ENCODE peak calls at places on chromosomes 13 and 19, in five cellular contexts. L, S, P, X and M are unnamed samples.

GRCh38 chr13:80894930-80895329 is 554.0 kb upstream of the SPRY2 start:
- DNase-seq in S (no peak), L (peak; percentile 3), P (no peak), X (no peak), M (no peak)

GRCh38 chr19:42216653-42217521 is 590 bp downstream of the DEDD2 start:
- DNase-seq in X (no peak), L (peak; percentile 66), P (peak; percentile 51), S (peak; percentile 47), M (peak; percentile 78)

GRCh38 chr13:41603917-41604316 is 146.6 kb downstream of the RGCC start:
- DNase-seq in L (peak; percentile 12), X (no peak), S (peak; percentile 69), P (no peak), M (no peak)

GRCh38 chr19:4130635-4131438 is 6.9 kb upstream of the MAP2K2 start:
- DNase-seq in S (no peak), L (peak; percentile 71), X (no peak), P (peak; percentile 39), M (no peak)

GRCh38 chr13:99388334-99388923 is 81.2 kb upstream of the GPR183 start:
- DNase-seq in X (no peak), S (no peak), L (no peak), P (no peak), M (no peak)

GRCh38 chr19:52140077-52140710 is 456 bp upstream of the ZNF616 start:
- DNase-seq in S (no peak), X (no peak), P (no peak), L (no peak), M (no peak)

GRCh38 chr19:38519168-38519567 is 85.7 kb downstream of the RYR1 start:
- DNase-seq in P (no peak), X (no peak), S (no peak), L (no peak), M (no peak)

GRCh38 chr13:83796364-83796763 is 85.9 kb downstream of the SLITRK1 start:
- DNase-seq in L (no peak), S (no peak), P (no peak), X (no peak), M (no peak)

GRCh38 chr13:27353653-27354052 is 70.8 kb upstream of the GTF3A start:
- DNase-seq in X (no peak), S (no peak), P (no peak), L (no peak), M (no peak)

GRCh38 chr13:29977721-29978120 is 127.3 kb upstream of the UBL3 start:
- DNase-seq in X (no peak), L (no peak), S (no peak), P (no peak), M (no peak)

GRCh38 chr13:97298816-97299215 is 76.7 kb downstream of the MBNL2 start:
- DNase-seq in X (no peak), P (no peak), L (no peak), S (no peak), M (no peak)

GRCh38 chr19:17522988-17523872 is 11.8 kb downstream of the PGLS start:
- DNase-seq in S (no peak), L (no peak), P (peak; percentile 73), X (no peak), M (peak; percentile 74)

GRCh38 chr13:57637515-57637914 is 6.0 kb downstream of the PCDH17 start:
- DNase-seq in P (no peak), X (no peak), S (no peak), L (no peak), M (no peak)

GRCh38 chr13:44653261-44653660 is 77.1 kb upstream of the TSC22D1 start:
- DNase-seq in P (no peak), S (no peak), X (no peak), L (no peak), M (no peak)

GRCh38 chr19:14672043-14672872 is 2.4 kb downstream of the ADGRE3 start:
- DNase-seq in S (no peak), P (no peak), X (no peak), L (no peak), M (no peak)

GRCh38 chr19:47707135-47707925 is 5.9 kb upstream of the EHD2 start:
- DNase-seq in P (peak; percentile 82), X (no peak), L (peak; percentile 72), S (peak; percentile 68), M (peak; percentile 88)

GRCh38 chr19:16537111-16537510 is 5.1 kb downstream of the CHERP start:
- DNase-seq in S (no peak), L (no peak), P (no peak), X (no peak), M (no peak)

GRCh38 chr19:50415661-50416033 is 3.1 kb upstream of the SPIB start:
- DNase-seq in X (no peak), S (no peak), L (peak; percentile 74), P (peak; percentile 80), M (no peak)

GRCh38 chr19:6527893-6528543 is 2.8 kb upstream of the TNFSF9 start:
- DNase-seq in X (no peak), P (no peak), L (no peak), S (no peak), M (no peak)

GRCh38 chr13:46082324-46082723 is 22.5 kb downstream of the CPB2 start:
- DNase-seq in L (no peak), X (no peak), P (no peak), S (no peak), M (no peak)

GRCh38 chr19:53158119-53158656 is 665 bp downstream of the ZNF347 start:
- DNase-seq in S (peak; percentile 18), L (peak; percentile 21), P (peak; percentile 39), X (no peak), M (peak; percentile 66)

GRCh38 chr19:407501-408440 is 1.2 kb downstream of the C2CD4C start:
- DNase-seq in P (no peak), X (no peak), L (no peak), S (no peak), M (no peak)

GRCh38 chr13:94968040-94968756 is 255.9 kb upstream of the SOX21 start:
- DNase-seq in X (no peak), P (no peak), S (peak; percentile 6), L (no peak), M (no peak)

GRCh38 chr13:39810091-39810877 is 154.8 kb downstream of the COG6 start:
- DNase-seq in S (no peak), P (no peak), L (no peak), X (no peak), M (no peak)

GRCh38 chr19:49430678-49431329 is 5.6 kb downstream of the GFY start:
- DNase-seq in P (no peak), X (no peak), L (peak; percentile 60), S (no peak), M (no peak)

GRCh38 chr13:47334173-47334572 is 437.3 kb upstream of the HTR2A start:
- DNase-seq in X (no peak), L (no peak), P (no peak), S (no peak), M (peak; percentile 84)

GRCh38 chr19:5288347-5288739 is 52.3 kb downstream of the PTPRS start:
- DNase-seq in P (peak; percentile 27), L (no peak), X (no peak), S (no peak), M (no peak)

GRCh38 chr19:36032251-36033104 is at the start of gene CLIP3:
- DNase-seq in L (no peak), X (no peak), S (peak; percentile 64), P (peak; percentile 45), M (peak; percentile 92)
- H3K27ac ChIP-seq in L (no peak within 1 kb of the TSS), X (peak within 1 kb of the TSS; percentile 85), S (no peak within 1 kb of the TSS), P (peak within 1 kb of the TSS; percentile 81), M (peak within 1 kb of the TSS; percentile 84)

GRCh38 chr19:1441677-1442438 is 3.7 kb downstream of the RPS15 start:
- DNase-seq in L (no peak), P (no peak), X (no peak), S (no peak), M (no peak)
- TF ChIP-seq POLR2AphosphoS5 in L (no peak), P (no peak), X (no peak), S (no peak), M (no peak)

GRCh38 chr19:7636317-7636690 is 606 bp upstream of the STXBP2 start:
- DNase-seq in S (no peak), X (no peak), L (no peak), P (no peak), M (no peak)
- H3K27ac ChIP-seq in S (no peak overlapping the region), X (no peak overlapping the region), L (peak overlapping the region; percentile 93), P (peak overlapping the region; percentile 83), M (no peak overlapping the region)

DNA sequence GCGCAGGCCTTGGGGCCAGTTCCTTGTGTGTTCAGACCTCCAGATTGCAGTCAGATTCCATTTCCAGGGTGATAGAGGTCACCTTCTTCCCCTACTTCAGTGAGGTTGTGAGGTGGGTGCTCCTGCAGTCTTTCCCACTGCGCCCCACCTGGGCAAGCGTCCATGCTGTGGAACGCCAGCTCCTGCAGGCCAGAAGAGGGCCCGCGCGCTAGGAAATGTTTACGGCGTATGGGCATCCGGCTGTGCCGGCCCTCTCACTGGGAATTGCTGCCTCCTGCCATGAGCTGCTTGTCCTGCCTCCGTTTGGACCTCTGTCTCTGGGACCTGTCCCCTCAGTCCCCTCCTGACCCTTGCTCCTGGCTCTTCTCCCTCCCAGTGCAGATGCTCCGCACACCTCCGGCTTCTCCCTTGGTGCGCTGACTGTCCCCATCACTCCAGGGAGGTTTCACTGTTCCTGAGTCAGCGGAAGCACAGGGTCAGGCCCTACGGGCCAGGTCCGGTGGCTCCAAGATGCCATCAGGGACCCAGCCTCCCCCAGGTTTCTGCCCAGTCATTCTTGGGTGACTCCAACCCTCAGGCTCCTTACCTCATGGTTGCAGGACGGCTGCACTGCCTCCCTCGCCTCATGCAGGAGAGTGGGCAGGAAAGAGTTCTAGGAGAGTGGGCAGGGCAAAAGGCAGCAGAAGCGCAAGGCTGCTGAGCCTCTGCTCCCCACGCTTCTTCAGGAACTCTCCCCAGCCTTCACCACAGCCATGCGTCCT is 56.6 kb downstream of the SMARCA4 start:
- DNase-seq in X (no peak), S (no peak), L (no peak), P (no peak), M (no peak)
- TF ChIP-seq POLR2AphosphoS5 in X (no peak), S (no peak), L (no peak), P (no peak), M (no peak)

DNA sequence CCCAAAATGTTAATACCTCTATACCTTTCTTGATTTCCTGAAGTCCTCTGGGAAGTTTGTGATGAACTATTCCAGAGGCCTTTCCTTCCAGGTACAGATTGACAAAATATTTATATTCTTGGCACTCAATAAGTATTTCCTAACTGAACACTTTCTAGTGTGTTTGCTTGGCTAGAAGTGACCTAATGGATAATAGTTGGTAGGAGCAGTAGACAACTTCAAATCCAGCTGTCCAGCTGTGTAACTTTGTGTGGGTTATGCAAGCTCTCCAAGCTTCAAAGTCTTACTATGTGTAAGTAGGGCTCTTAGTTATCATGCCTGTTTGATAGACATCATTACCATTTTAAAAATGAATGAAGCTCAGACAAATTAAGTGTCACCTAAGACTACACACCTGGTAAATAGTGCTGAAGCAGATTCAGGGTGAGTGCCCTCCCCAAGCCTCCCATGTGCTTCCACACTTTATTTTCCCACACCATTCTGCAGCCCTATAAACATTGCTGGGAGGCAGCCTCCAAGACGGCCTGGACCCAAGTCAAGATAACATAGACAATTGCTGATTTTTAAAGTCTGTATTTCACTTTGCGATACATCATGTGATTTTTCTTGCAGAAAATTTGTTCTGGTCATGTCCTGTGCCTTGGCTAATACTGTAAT is 196.6 kb downstream of the NALCN start:
- DNase-seq in X (no peak), P (no peak), L (no peak), S (no peak), M (no peak)
- H3K27ac ChIP-seq in X (no peak overlapping the region), P (no peak overlapping the region), L (no peak overlapping the region), S (no peak overlapping the region), M (no peak overlapping the region)

GRCh38 chr19:12696366-12697335 is at the start of gene FBXW9:
- DNase-seq in S (peak; percentile 96), L (peak; percentile 89), P (peak; percentile 97), X (peak; percentile 100), M (peak; percentile 98)
- TF ChIP-seq POLR2AphosphoS5 in S (peak; percentile 96), L (peak; percentile 86), P (peak; percentile 91), X (peak; percentile 96), M (peak; percentile 96)